ENCODE peak calls at places on chromosomes 1 and 21, in eight cellular contexts. One of them, this sample, is unnamed.

GRCh38 chr1:30639881-30640452 is 83.4 kb downstream of the MATN1 start:
- DNase-seq in HCT116: no peak
- DNase-seq in hepatocyte: no peak
- DNase-seq in fibroblast of lung: no peak
- DNase-seq in GM23248: no peak
- DNase-seq in PC-3: no peak
- DNase-seq in HepG2: no peak
- DNase-seq in keratinocyte: no peak
- DNase-seq in this sample: no peak

GRCh38 chr1:50658421-50659076 is 235.3 kb upstream of the DMRTA2 start:
- DNase-seq in HCT116: no peak
- DNase-seq in hepatocyte: no peak
- DNase-seq in fibroblast of lung: peak
- DNase-seq in GM23248: peak
- DNase-seq in PC-3: no peak
- DNase-seq in HepG2: peak
- DNase-seq in keratinocyte: no peak
- DNase-seq in this sample: no peak

GRCh38 chr1:159088050-159088449 is 11.5 kb upstream of the AIM2 start:
- DNase-seq in HCT116: no peak
- DNase-seq in hepatocyte: no peak
- DNase-seq in fibroblast of lung: peak
- DNase-seq in GM23248: peak
- DNase-seq in PC-3: peak
- DNase-seq in HepG2: no peak
- DNase-seq in keratinocyte: peak
- DNase-seq in this sample: peak

GRCh38 chr1:200040516-200041138 is 13.1 kb downstream of the NR5A2 start:
- DNase-seq in HCT116: no peak
- DNase-seq in hepatocyte: peak
- DNase-seq in fibroblast of lung: no peak
- DNase-seq in GM23248: no peak
- DNase-seq in PC-3: no peak
- DNase-seq in HepG2: peak
- DNase-seq in keratinocyte: no peak
- DNase-seq in this sample: peak

GRCh38 chr1:51697160-51697559 is 80.3 kb downstream of the OSBPL9 start:
- DNase-seq in HCT116: no peak
- DNase-seq in hepatocyte: no peak
- DNase-seq in fibroblast of lung: peak
- DNase-seq in GM23248: peak
- DNase-seq in PC-3: no peak
- DNase-seq in HepG2: no peak
- DNase-seq in keratinocyte: no peak
- DNase-seq in this sample: no peak

GRCh38 chr1:183278736-183279591 is 92.9 kb downstream of the LAMC2 start:
- DNase-seq in HCT116: no peak
- DNase-seq in hepatocyte: no peak
- DNase-seq in fibroblast of lung: peak
- DNase-seq in GM23248: peak
- DNase-seq in PC-3: peak
- DNase-seq in HepG2: no peak
- DNase-seq in keratinocyte: peak
- DNase-seq in this sample: peak

GRCh38 chr21:45833437-45833836 is 148.1 kb upstream of the COL6A1 start:
- DNase-seq in HCT116: no peak
- DNase-seq in hepatocyte: no peak
- DNase-seq in fibroblast of lung: no peak
- DNase-seq in GM23248: peak
- DNase-seq in PC-3: no peak
- DNase-seq in HepG2: no peak
- DNase-seq in keratinocyte: no peak
- DNase-seq in this sample: no peak

GRCh38 chr1:66402194-66402593 is 131.8 kb upstream of the SGIP1 start:
- DNase-seq in HCT116: no peak
- DNase-seq in hepatocyte: no peak
- DNase-seq in fibroblast of lung: no peak
- DNase-seq in GM23248: peak
- DNase-seq in PC-3: no peak
- DNase-seq in HepG2: no peak
- DNase-seq in keratinocyte: no peak
- DNase-seq in this sample: no peak

GRCh38 chr1:155086182-155086741 is 7.6 kb downstream of the EFNA3 start:
- DNase-seq in HCT116: no peak
- DNase-seq in hepatocyte: peak
- DNase-seq in fibroblast of lung: no peak
- DNase-seq in GM23248: peak
- DNase-seq in PC-3: peak
- DNase-seq in HepG2: no peak
- DNase-seq in keratinocyte: no peak
- DNase-seq in this sample: peak

GRCh38 chr1:99964806-99965205 is 5.0 kb upstream of the SLC35A3 start:
- DNase-seq in HCT116: no peak
- DNase-seq in hepatocyte: no peak
- DNase-seq in fibroblast of lung: no peak
- DNase-seq in GM23248: no peak
- DNase-seq in PC-3: no peak
- DNase-seq in HepG2: peak
- DNase-seq in keratinocyte: no peak
- DNase-seq in this sample: no peak

GRCh38 chr21:35520302-35520701 is 471.2 kb upstream of the RUNX1 start:
- DNase-seq in HCT116: no peak
- DNase-seq in hepatocyte: peak
- DNase-seq in fibroblast of lung: no peak
- DNase-seq in GM23248: no peak
- DNase-seq in PC-3: no peak
- DNase-seq in HepG2: no peak
- DNase-seq in keratinocyte: no peak
- DNase-seq in this sample: peak

GRCh38 chr1:154463512-154463990 is 38.5 kb upstream of the TDRD10 start:
- DNase-seq in HCT116: no peak
- DNase-seq in hepatocyte: no peak
- DNase-seq in fibroblast of lung: no peak
- DNase-seq in GM23248: peak
- DNase-seq in PC-3: peak
- DNase-seq in HepG2: no peak
- DNase-seq in keratinocyte: no peak
- DNase-seq in this sample: peak

GRCh38 chr1:205440476-205441317 is 15.1 kb downstream of the BLACAT1 start:
- DNase-seq in HCT116: peak
- DNase-seq in hepatocyte: peak
- DNase-seq in fibroblast of lung: peak
- DNase-seq in GM23248: peak
- DNase-seq in PC-3: peak
- DNase-seq in HepG2: peak
- DNase-seq in keratinocyte: peak
- DNase-seq in this sample: no peak

GRCh38 chr1:232810856-232811255 is 5.6 kb downstream of the MAP10 start:
- DNase-seq in HCT116: no peak
- DNase-seq in hepatocyte: no peak
- DNase-seq in fibroblast of lung: no peak
- DNase-seq in GM23248: no peak
- DNase-seq in PC-3: no peak
- DNase-seq in HepG2: no peak
- DNase-seq in keratinocyte: no peak
- DNase-seq in this sample: peak

GRCh38 chr1:94396356-94396755 is 21.8 kb upstream of the ABCD3 start:
- DNase-seq in HCT116: no peak
- DNase-seq in hepatocyte: no peak
- DNase-seq in fibroblast of lung: no peak
- DNase-seq in GM23248: no peak
- DNase-seq in PC-3: no peak
- DNase-seq in HepG2: no peak
- DNase-seq in keratinocyte: no peak
- DNase-seq in this sample: no peak

GRCh38 chr21:33531007-33531406 is 10.9 kb downstream of the GART start:
- DNase-seq in HCT116: no peak
- DNase-seq in hepatocyte: no peak
- DNase-seq in fibroblast of lung: no peak
- DNase-seq in GM23248: no peak
- DNase-seq in PC-3: no peak
- DNase-seq in HepG2: no peak
- DNase-seq in keratinocyte: no peak
- DNase-seq in this sample: no peak

GRCh38 chr1:190658907-190659306 is 181.2 kb upstream of the BRINP3 start:
- DNase-seq in HCT116: no peak
- DNase-seq in hepatocyte: no peak
- DNase-seq in fibroblast of lung: peak
- DNase-seq in GM23248: no peak
- DNase-seq in PC-3: peak
- DNase-seq in HepG2: no peak
- DNase-seq in keratinocyte: no peak
- DNase-seq in this sample: peak

GRCh38 chr1:212455406-212456165 is 22.9 kb downstream of the NENF start:
- DNase-seq in HCT116: peak
- DNase-seq in hepatocyte: peak
- DNase-seq in fibroblast of lung: peak
- DNase-seq in GM23248: peak
- DNase-seq in PC-3: peak
- DNase-seq in HepG2: peak
- DNase-seq in keratinocyte: peak
- DNase-seq in this sample: peak

GRCh38 chr1:66418021-66418420 is 115.9 kb upstream of the SGIP1 start:
- DNase-seq in HCT116: no peak
- DNase-seq in hepatocyte: no peak
- DNase-seq in fibroblast of lung: no peak
- DNase-seq in GM23248: no peak
- DNase-seq in PC-3: no peak
- DNase-seq in HepG2: no peak
- DNase-seq in keratinocyte: no peak
- DNase-seq in this sample: no peak

GRCh38 chr1:40014253-40014706 is 26.2 kb upstream of the CAP1 start:
- DNase-seq in HCT116: no peak
- DNase-seq in hepatocyte: no peak
- DNase-seq in fibroblast of lung: no peak
- DNase-seq in GM23248: peak
- DNase-seq in PC-3: peak
- DNase-seq in HepG2: no peak
- DNase-seq in keratinocyte: no peak
- DNase-seq in this sample: peak

GRCh38 chr1:93828437-93828756 is 50.6 kb downstream of the DNTTIP2 start:
- DNase-seq in HCT116: no peak
- DNase-seq in hepatocyte: no peak
- DNase-seq in fibroblast of lung: no peak
- DNase-seq in GM23248: no peak
- DNase-seq in PC-3: peak
- DNase-seq in HepG2: no peak
- DNase-seq in keratinocyte: no peak
- DNase-seq in this sample: no peak

DNA sequence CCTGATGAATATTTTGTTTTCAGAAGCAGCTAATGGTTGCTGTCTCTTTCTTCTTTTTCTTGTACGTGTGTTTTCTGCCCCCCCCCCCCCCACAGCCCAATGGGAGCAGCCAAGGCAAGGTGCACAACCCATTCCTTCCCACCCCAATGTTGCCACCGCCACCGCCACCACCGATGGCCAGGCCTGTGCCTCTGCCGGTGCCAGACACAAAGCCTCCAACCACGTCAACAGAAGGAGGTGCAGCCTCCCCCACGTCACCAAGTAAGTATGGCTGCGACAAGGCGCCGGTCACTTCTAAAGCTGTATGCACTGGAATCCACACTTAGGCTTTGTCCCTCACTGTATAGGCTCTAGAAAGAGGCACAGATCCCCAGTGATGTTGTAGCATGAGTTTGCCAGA is 318.5 kb downstream of the TM2D1 start:
- DNase-seq in HCT116: no peak
- DNase-seq in hepatocyte: no peak
- DNase-seq in fibroblast of lung: no peak
- DNase-seq in GM23248: no peak
- DNase-seq in PC-3: no peak
- DNase-seq in HepG2: no peak
- DNase-seq in keratinocyte: no peak
- DNase-seq in this sample: no peak
- H3K27ac ChIP-seq in HCT116: no peak
- H3K27ac ChIP-seq in hepatocyte: no peak
- H3K27ac ChIP-seq in fibroblast of lung: no peak
- H3K27ac ChIP-seq in GM23248: no peak
- H3K27ac ChIP-seq in PC-3: no peak
- H3K27ac ChIP-seq in HepG2: no peak
- H3K27ac ChIP-seq in keratinocyte: no peak
- H3K27ac ChIP-seq in this sample: no peak

GRCh38 chr1:44406761-44407429 is 1.8 kb downstream of the RNF220 start:
- DNase-seq in HCT116: no peak
- DNase-seq in hepatocyte: peak
- DNase-seq in fibroblast of lung: no peak
- DNase-seq in GM23248: peak
- DNase-seq in PC-3: no peak
- DNase-seq in HepG2: no peak
- DNase-seq in keratinocyte: no peak
- DNase-seq in this sample: no peak
- TF ChIP-seq EZH2 in HCT116: no peak
- TF ChIP-seq EZH2 in hepatocyte: no peak
- TF ChIP-seq EZH2 in fibroblast of lung: no peak
- TF ChIP-seq EZH2 in GM23248: no peak
- TF ChIP-seq EZH2 in PC-3: no peak
- TF ChIP-seq EZH2 in HepG2: no peak
- TF ChIP-seq EZH2 in keratinocyte: peak
- TF ChIP-seq EZH2 in this sample: peak

GRCh38 chr1:185409763-185410528 is 92.9 kb upstream of the IVNS1ABP start:
- DNase-seq in HCT116: no peak
- DNase-seq in hepatocyte: no peak
- DNase-seq in fibroblast of lung: no peak
- DNase-seq in GM23248: no peak
- DNase-seq in PC-3: no peak
- DNase-seq in HepG2: no peak
- DNase-seq in keratinocyte: no peak
- DNase-seq in this sample: no peak
- H3K27ac ChIP-seq in HCT116: no peak
- H3K27ac ChIP-seq in hepatocyte: no peak
- H3K27ac ChIP-seq in fibroblast of lung: no peak
- H3K27ac ChIP-seq in GM23248: no peak
- H3K27ac ChIP-seq in PC-3: no peak
- H3K27ac ChIP-seq in HepG2: no peak
- H3K27ac ChIP-seq in keratinocyte: peak
- H3K27ac ChIP-seq in this sample: no peak

GRCh38 chr1:25004355-25004754 is 74.3 kb upstream of the RUNX3 start:
- DNase-seq in HCT116: no peak
- DNase-seq in hepatocyte: no peak
- DNase-seq in fibroblast of lung: no peak
- DNase-seq in GM23248: no peak
- DNase-seq in PC-3: no peak
- DNase-seq in HepG2: no peak
- DNase-seq in keratinocyte: no peak
- DNase-seq in this sample: no peak

GRCh38 chr1:25003457-25004190 is 73.5 kb upstream of the RUNX3 start:
- DNase-seq in HCT116: no peak
- DNase-seq in hepatocyte: no peak
- DNase-seq in fibroblast of lung: peak
- DNase-seq in GM23248: peak
- DNase-seq in PC-3: peak
- DNase-seq in HepG2: peak
- DNase-seq in keratinocyte: no peak
- DNase-seq in this sample: no peak

GRCh38 chr1:25008192-25008485 is 78.1 kb upstream of the RUNX3 start:
- DNase-seq in HCT116: no peak
- DNase-seq in hepatocyte: no peak
- DNase-seq in fibroblast of lung: peak
- DNase-seq in GM23248: peak
- DNase-seq in PC-3: no peak
- DNase-seq in HepG2: no peak
- DNase-seq in keratinocyte: no peak
- DNase-seq in this sample: no peak

GRCh38 chr1:25009675-25010262 is 79.7 kb upstream of the RUNX3 start:
- DNase-seq in HCT116: no peak
- DNase-seq in hepatocyte: no peak
- DNase-seq in fibroblast of lung: no peak
- DNase-seq in GM23248: no peak
- DNase-seq in PC-3: no peak
- DNase-seq in HepG2: no peak
- DNase-seq in keratinocyte: no peak
- DNase-seq in this sample: no peak

GRCh38 chr1:25006770-25007169 is 76.7 kb upstream of the RUNX3 start:
- DNase-seq in HCT116: no peak
- DNase-seq in hepatocyte: peak
- DNase-seq in fibroblast of lung: peak
- DNase-seq in GM23248: no peak
- DNase-seq in PC-3: no peak
- DNase-seq in HepG2: no peak
- DNase-seq in keratinocyte: no peak
- DNase-seq in this sample: no peak
- TF ChIP-seq EZH2 in HCT116: no peak
- TF ChIP-seq EZH2 in hepatocyte: no peak
- TF ChIP-seq EZH2 in fibroblast of lung: no peak
- TF ChIP-seq EZH2 in GM23248: no peak
- TF ChIP-seq EZH2 in PC-3: no peak
- TF ChIP-seq EZH2 in HepG2: no peak
- TF ChIP-seq EZH2 in keratinocyte: no peak
- TF ChIP-seq EZH2 in this sample: no peak